ENCODE peak calls at places on chromosomes 5 and 9, in eight cellular contexts. K, M, E, F, Z, C, L and V are unnamed samples.

GRCh38 chr5:13081116-13081515 is 863.4 kb downstream of the DNAH5 start:
- DNase-seq in K (no peak), M (no peak), E (no peak), F (no peak), Z (no peak), C (no peak), L (no peak), V (no peak)

GRCh38 chr5:149406203-149406978 is 27.3 kb upstream of the IL17B start:
- DNase-seq in K (peak; percentile 82), M (peak; percentile 94), E (peak; percentile 66), F (peak; percentile 95), Z (no peak), C (no peak), L (peak; percentile 93), V (peak; percentile 88)

GRCh38 chr9:121318631-121319393 is 50.9 kb downstream of the GSN start:
- DNase-seq in K (no peak), M (no peak), E (no peak), F (no peak), Z (no peak), C (no peak), L (no peak), V (peak; percentile 25)

GRCh38 chr9:124479371-124479770 is 27.8 kb downstream of the NR5A1 start:
- DNase-seq in K (no peak), M (no peak), E (no peak), F (no peak), Z (no peak), C (no peak), L (no peak), V (no peak)

GRCh38 chr5:67453526-67453925 is 256.9 kb upstream of the CD180 start:
- DNase-seq in K (no peak), M (no peak), E (no peak), F (no peak), Z (no peak), C (no peak), L (peak; percentile 68), V (no peak)

GRCh38 chr5:117054808-117055398 is 480.3 kb upstream of the SEMA6A start:
- DNase-seq in K (no peak), M (no peak), E (no peak), F (no peak), Z (no peak), C (no peak), L (no peak), V (no peak)

GRCh38 chr5:9042241-9042640 is 503.6 kb downstream of the SEMA5A start:
- DNase-seq in K (no peak), M (no peak), E (no peak), F (no peak), Z (no peak), C (no peak), L (no peak), V (no peak)

GRCh38 chr9:97502222-97502983 is 937 bp downstream of the TMOD1 start:
- DNase-seq in K (peak; percentile 57), M (no peak), E (no peak), F (peak; percentile 72), Z (no peak), C (peak; percentile 59), L (no peak), V (no peak)

GRCh38 chr9:78031271-78031825 is at the start of gene GNAQ:
- DNase-seq in K (peak; percentile 35), M (peak; percentile 60), E (no peak), F (peak; percentile 77), Z (no peak), C (peak; percentile 56), L (peak; percentile 56), V (no peak)

GRCh38 chr9:74025402-74025894 is 471.7 kb upstream of the RORB start:
- DNase-seq in K (no peak), M (no peak), E (no peak), F (no peak), Z (no peak), C (no peak), L (peak; percentile 62), V (no peak)

GRCh38 chr5:171715551-171715950 is 70.1 kb upstream of the SMIM23 start:
- DNase-seq in K (no peak), M (no peak), E (no peak), F (no peak), Z (no peak), C (no peak), L (no peak), V (no peak)

GRCh38 chr9:72442212-72442607 is 77.2 kb upstream of the ZFAND5 start:
- DNase-seq in K (no peak), M (no peak), E (no peak), F (no peak), Z (no peak), C (no peak), L (peak; percentile 79), V (no peak)

GRCh38 chr5:10307206-10308148 is at the start of gene CMBL:
- DNase-seq in K (peak; percentile 70), M (peak; percentile 65), E (no peak), F (peak; percentile 80), Z (peak; percentile 10), C (peak; percentile 39), L (peak; percentile 81), V (peak; percentile 75)

GRCh38 chr5:8520922-8521321 is 652.0 kb downstream of the MTRR start:
- DNase-seq in K (no peak), M (no peak), E (no peak), F (no peak), Z (no peak), C (no peak), L (no peak), V (no peak)

GRCh38 chr5:135456238-135457099 is 4.3 kb upstream of the TIFAB start:
- DNase-seq in K (no peak), M (peak; percentile 87), E (peak; percentile 48), F (peak; percentile 54), Z (no peak), C (no peak), L (peak; percentile 90), V (peak; percentile 76)

GRCh38 chr5:178820001-178820400 is 39.8 kb upstream of the ZNF354B start:
- DNase-seq in K (no peak), M (no peak), E (no peak), F (no peak), Z (no peak), C (no peak), L (no peak), V (no peak)

DNA sequence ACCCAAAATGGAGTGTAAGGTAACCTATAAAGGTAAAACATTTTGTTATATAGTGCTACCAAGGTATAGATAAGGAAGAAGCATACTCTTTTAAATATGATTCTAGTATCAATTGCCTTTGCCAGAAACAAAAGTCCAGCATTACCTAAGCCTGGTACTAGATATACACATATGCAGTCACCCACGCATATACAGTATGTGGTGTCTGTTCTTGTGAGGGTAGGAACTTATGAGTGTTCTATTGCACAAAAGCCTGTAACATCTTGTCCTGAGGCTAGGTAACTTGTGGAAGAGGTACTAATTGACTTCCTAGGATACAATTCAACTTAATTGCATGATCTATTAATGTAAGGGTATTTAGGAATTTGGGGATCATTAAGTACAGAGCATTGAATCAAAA is 31.3 kb upstream of the IFNE start:
- DNase-seq in K (no peak), M (no peak), E (no peak), F (no peak), Z (no peak), C (no peak), L (no peak), V (no peak)
- H3K4me1 ChIP-seq in K (no peaks in the 10 kb centered on the region), M (no peaks in the 10 kb centered on the region), E (no peaks in the 10 kb centered on the region), F (no peaks in the 10 kb centered on the region), Z (no peaks in the 10 kb centered on the region), C (no peaks in the 10 kb centered on the region), L (peaks cover 11% of the 10 kb centered on the region), V (no peaks in the 10 kb centered on the region)

GRCh38 chr5:119328753-119329602 is 26.8 kb upstream of the TNFAIP8 start:
- DNase-seq in K (no peak), M (no peak), E (no peak), F (no peak), Z (peak; percentile 77), C (no peak), L (no peak), V (no peak)

GRCh38 chr5:119323630-119324000 is 32.2 kb upstream of the TNFAIP8 start:
- DNase-seq in K (no peak), M (no peak), E (no peak), F (no peak), Z (no peak), C (no peak), L (peak; percentile 50), V (no peak)

GRCh38 chr5:119324842-119325241 is 31.0 kb upstream of the TNFAIP8 start:
- DNase-seq in K (no peak), M (no peak), E (no peak), F (no peak), Z (no peak), C (no peak), L (no peak), V (no peak)

GRCh38 chr5:119329701-119330100 is 26.1 kb upstream of the TNFAIP8 start:
- DNase-seq in K (no peak), M (no peak), E (no peak), F (no peak), Z (no peak), C (no peak), L (no peak), V (no peak)

DNA sequence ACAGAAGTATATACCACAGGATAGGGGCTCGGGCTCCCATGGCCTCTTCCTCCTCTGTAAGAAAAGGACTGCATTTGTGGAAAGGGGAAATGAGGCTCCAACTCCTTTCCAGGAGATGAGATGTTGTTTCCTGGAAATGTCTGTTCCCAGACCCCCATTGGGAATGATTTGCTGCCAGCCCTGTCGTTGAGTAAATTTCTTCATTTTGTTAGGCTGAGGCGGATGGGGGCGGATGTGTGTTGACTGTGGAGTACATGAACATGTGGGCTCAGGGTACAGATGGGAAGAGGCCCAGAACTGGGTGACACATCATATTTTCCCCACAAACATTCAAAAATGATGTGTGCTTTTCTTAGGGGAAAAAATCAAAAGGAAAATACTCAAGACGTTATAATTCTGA is 28.8 kb upstream of the TNFAIP8 start:
- DNase-seq in K (no peak), M (peak; percentile 42), E (no peak), F (no peak), Z (peak; percentile 39), C (no peak), L (no peak), V (no peak)
- H3K4me1 ChIP-seq in K (peaks cover 99% of the 10 kb centered on the region), M (peaks cover 3% of the 10 kb centered on the region), E (peaks cover 22% of the 10 kb centered on the region), F (peaks cover 4% of the 10 kb centered on the region), Z (peaks cover 96% of the 10 kb centered on the region), C (no peaks in the 10 kb centered on the region), L (peaks cover 55% of the 10 kb centered on the region), V (peaks cover 55% of the 10 kb centered on the region)

DNA sequence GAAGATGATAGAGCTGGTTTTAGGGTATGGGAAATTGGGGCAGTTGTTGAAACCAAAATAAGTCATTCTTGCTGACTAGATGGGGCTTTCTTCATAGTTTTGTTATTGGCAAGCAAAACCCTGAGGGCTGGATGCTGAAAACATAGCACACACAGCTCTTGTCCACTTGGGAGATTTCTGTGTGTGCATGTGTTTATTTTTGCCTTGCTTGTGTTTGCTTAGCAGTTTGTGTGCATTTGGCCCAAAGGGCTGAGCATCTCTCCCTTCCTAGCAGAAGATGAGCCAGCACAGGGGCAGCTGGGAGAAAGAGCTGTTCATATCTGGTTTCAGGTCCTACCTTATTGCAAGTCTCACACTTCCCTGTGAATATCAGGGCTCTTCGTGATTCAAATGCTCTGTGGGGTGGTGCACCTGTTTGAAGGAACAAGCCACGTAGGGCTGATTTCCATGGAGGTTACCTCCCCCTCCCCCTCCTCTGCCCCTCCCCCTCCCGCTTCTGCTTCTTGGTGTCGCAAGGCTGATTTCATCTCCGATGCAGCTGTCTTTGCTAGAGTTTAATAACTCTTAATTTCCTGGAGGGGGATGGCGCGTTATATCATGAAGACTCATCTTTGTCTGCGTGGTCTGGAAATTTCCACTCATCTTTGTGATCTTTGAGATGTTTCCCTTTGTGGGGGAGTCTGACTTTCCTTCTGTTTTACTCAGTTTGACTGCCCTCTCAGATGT is 296.5 kb downstream of the ARHGAP26 start:
- DNase-seq in K (no peak), M (peak; percentile 45), E (peak; percentile 35), F (no peak), Z (no peak), C (no peak), L (no peak), V (no peak)
- H3K4me1 ChIP-seq in K (peaks cover 58% of the 10 kb centered on the region), M (peaks cover 15% of the 10 kb centered on the region), E (peaks cover 14% of the 10 kb centered on the region), F (peaks cover 11% of the 10 kb centered on the region), Z (no peaks in the 10 kb centered on the region), C (no peaks in the 10 kb centered on the region), L (peaks cover 53% of the 10 kb centered on the region), V (peaks cover 29% of the 10 kb centered on the region)

GRCh38 chr9:128554155-128554862 is 1.9 kb downstream of the SPTAN1 start:
- DNase-seq in K (peak; percentile 80), M (peak; percentile 53), E (peak; percentile 62), F (no peak), Z (peak; percentile 31), C (no peak), L (peak; percentile 95), V (peak; percentile 70)
- H3K4me1 ChIP-seq in K (peaks cover 85% of the 10 kb centered on the region), M (peaks cover 2% of the 10 kb centered on the region), E (peaks cover 56% of the 10 kb centered on the region), F (peaks cover 42% of the 10 kb centered on the region), Z (peaks cover 72% of the 10 kb centered on the region), C (peaks cover 10% of the 10 kb centered on the region), L (peaks cover 77% of the 10 kb centered on the region), V (peaks cover 66% of the 10 kb centered on the region)